ENCODE peak calls at places on chromosomes 5 and 9, in six cellular contexts. X is spleen; U is psoas muscle; B is CD8-positive, alpha-beta memory T cell; I is OCI-LY7; M is CD8-positive, alpha-beta T cell. W is an unnamed sample.

GRCh38 chr5:142803428-142804111 is 33.4 kb downstream of the ARHGAP26 start:
- DNase-seq in X (no peak), U (peak; percentile 62), B (no peak), I (no peak), M (no peak), W (no peak)

GRCh38 chr5:33470544-33470943 is 29.8 kb downstream of the TARS1 start:
- DNase-seq in X (no peak), U (no peak), B (no peak), I (peak; percentile 13), M (no peak), W (no peak)

GRCh38 chr5:50726475-50727148 is 60.2 kb downstream of the PARP8 start:
- DNase-seq in X (no peak), U (no peak), B (no peak), I (no peak), M (no peak), W (no peak)

GRCh38 chr5:78133423-78133822 is 161.1 kb downstream of the AP3B1 start:
- DNase-seq in X (no peak), U (no peak), B (no peak), I (no peak), M (no peak), W (no peak)

GRCh38 chr9:104682642-104683041 is 11.7 kb upstream of the OR13D1 start:
- DNase-seq in X (no peak), U (no peak), B (peak; percentile 3), I (peak; percentile 62), M (no peak), W (no peak)

GRCh38 chr9:97505845-97506244 is 4.4 kb downstream of the TMOD1 start:
- DNase-seq in X (no peak), U (no peak), B (no peak), I (no peak), M (peak; percentile 5), W (no peak)

GRCh38 chr9:91282292-91282691 is 79.4 kb downstream of the AUH start:
- DNase-seq in X (no peak), U (no peak), B (no peak), I (no peak), M (no peak), W (no peak)

GRCh38 chr5:128163991-128164390 is 80.4 kb downstream of the SLC12A2 start:
- DNase-seq in X (no peak), U (no peak), B (no peak), I (no peak), M (no peak), W (no peak)

GRCh38 chr5:38445374-38446028 is 110.9 kb downstream of the LIFR start:
- DNase-seq in X (no peak), U (peak; percentile 79), B (no peak), I (no peak), M (no peak), W (no peak)

GRCh38 chr5:76403963-76404693 is 1.0 kb downstream of the IQGAP2 start:
- DNase-seq in X (peak; percentile 90), U (peak; percentile 53), B (peak; percentile 79), I (peak; percentile 87), M (peak; percentile 84), W (peak; percentile 81)

GRCh38 chr9:71681708-71682268 is 86.5 kb downstream of the CEMIP2 start:
- DNase-seq in X (no peak), U (no peak), B (no peak), I (no peak), M (no peak), W (no peak)

GRCh38 chr5:168347786-168348414 is 56.5 kb downstream of the WWC1 start:
- DNase-seq in X (no peak), U (no peak), B (no peak), I (no peak), M (no peak), W (no peak)

GRCh38 chr9:80794197-80794596 is 895.1 kb downstream of the TLE1 start:
- DNase-seq in X (no peak), U (no peak), B (no peak), I (no peak), M (no peak), W (no peak)

GRCh38 chr5:124583469-124584350 is 162.7 kb downstream of the ZNF608 start:
- DNase-seq in X (no peak), U (no peak), B (no peak), I (peak; percentile 34), M (no peak), W (no peak)

GRCh38 chr9:134650431-134651190 is 9.0 kb downstream of the COL5A1 start:
- DNase-seq in X (peak; percentile 50), U (no peak), B (no peak), I (no peak), M (no peak), W (no peak)

GRCh38 chr9:121651295-121652036 is at the start of gene DAB2IP:
- DNase-seq in X (peak; percentile 72), U (peak; percentile 77), B (no peak), I (no peak), M (no peak), W (no peak)

GRCh38 chr9:105076729-105077128 is 148.8 kb upstream of the ABCA1 start:
- DNase-seq in X (no peak), U (no peak), B (no peak), I (no peak), M (no peak), W (no peak)

GRCh38 chr5:79020861-79021561 is 35.9 kb upstream of the ARSB start:
- DNase-seq in X (no peak), U (peak; percentile 59), B (peak; percentile 13), I (peak; percentile 60), M (no peak), W (peak; percentile 18)

GRCh38 chr9:4297151-4297794 is 2.6 kb downstream of the GLIS3 start:
- DNase-seq in X (peak; percentile 79), U (peak; percentile 81), B (peak; percentile 45), I (no peak), M (peak; percentile 68), W (peak; percentile 15)

DNA sequence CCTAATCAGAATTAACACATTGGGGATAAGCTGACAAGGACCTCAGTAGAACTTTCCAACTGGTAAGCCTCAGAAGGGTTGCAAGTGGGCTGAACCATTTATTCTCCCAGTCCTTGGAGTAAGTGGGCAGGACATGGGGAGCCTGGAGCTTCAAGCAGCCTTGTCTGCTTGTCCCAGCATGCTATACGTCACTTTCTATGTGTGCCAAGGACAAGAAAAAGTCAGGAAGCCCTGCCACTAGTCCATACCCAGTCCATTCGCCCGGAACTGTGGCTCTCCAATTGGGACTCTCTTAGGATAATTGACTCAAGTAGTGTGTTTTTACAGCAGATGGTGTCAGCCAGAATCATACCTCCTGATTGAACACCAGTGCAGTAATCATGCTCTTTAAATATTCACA is 62.6 kb upstream of the FRRS1L start:
- DNase-seq in X (no peak), U (no peak), B (no peak), I (no peak), M (no peak), W (no peak)
- H3K4me3 ChIP-seq in X (no peak overlapping the region), U (no peak overlapping the region), B (no peak overlapping the region), I (no peak overlapping the region), M (no peak overlapping the region), W (no peak overlapping the region)

GRCh38 chr9:85941966-85942912 is 1.3 kb downstream of the NAA35 start:
- DNase-seq in X (no peak), U (no peak), B (no peak), I (no peak), M (no peak), W (peak; percentile 6)
- H3K27ac ChIP-seq in X (peak overlapping the region; percentile 92), U (peak overlapping the region; percentile 93), B (peak overlapping the region; percentile 68), I (peak overlapping the region; percentile 35), M (peak overlapping the region; percentile 83), W (peak overlapping the region; percentile 87)

DNA sequence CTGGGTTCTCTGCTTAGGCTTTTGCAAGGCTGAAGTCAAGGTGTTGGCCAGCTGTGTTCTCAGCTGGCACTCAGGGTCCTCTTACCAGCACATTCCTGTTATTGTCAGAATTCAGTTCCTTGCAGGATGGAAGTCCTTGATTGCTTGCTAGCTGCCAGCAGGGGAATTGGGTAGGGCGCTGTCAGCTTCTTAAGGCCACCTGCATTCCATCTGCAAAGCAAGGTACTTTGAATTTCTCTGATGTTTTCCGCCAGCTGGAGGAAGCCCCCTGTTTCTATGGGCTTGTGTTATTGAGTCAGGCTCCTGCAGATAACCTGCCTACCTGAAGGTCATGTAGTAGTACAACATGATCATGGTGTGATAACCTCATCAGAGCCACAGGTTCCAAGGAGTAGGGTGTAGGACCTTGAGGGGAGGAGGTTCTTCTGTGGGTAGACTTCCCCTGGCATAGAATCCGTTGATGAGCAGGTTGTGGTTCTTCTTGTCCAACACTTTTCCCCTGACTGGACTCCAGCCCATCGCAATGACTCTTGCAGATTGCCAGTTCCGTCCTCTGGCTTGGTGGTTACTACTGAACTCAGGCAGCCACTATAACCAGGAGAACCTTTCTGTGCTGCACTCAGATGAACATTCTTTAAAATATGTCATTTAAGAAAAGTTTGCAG is 6.8 kb downstream of the TENT4A start:
- DNase-seq in X (no peak), U (no peak), B (no peak), I (peak; percentile 57), M (peak; percentile 42), W (no peak)
- H3K4me3 ChIP-seq in X (no peak overlapping the region), U (peak overlapping the region; percentile 16), B (no peak overlapping the region), I (peak overlapping the region; percentile 19), M (no peak overlapping the region), W (no peak overlapping the region)

GRCh38 chr9:114061292-114061691 is 16.8 kb downstream of the AMBP start:
- DNase-seq in X (peak; percentile 44), U (no peak), B (no peak), I (no peak), M (peak; percentile 39), W (no peak)

GRCh38 chr9:114060711-114061110 is 17.4 kb downstream of the AMBP start:
- DNase-seq in X (peak; percentile 47), U (no peak), B (no peak), I (no peak), M (peak; percentile 25), W (no peak)

GRCh38 chr9:114059047-114059803 is 18.9 kb downstream of the AMBP start:
- DNase-seq in X (peak; percentile 65), U (no peak), B (no peak), I (no peak), M (peak; percentile 17), W (no peak)

GRCh38 chr9:114058688-114059046 is 19.4 kb downstream of the AMBP start:
- DNase-seq in X (no peak), U (no peak), B (no peak), I (no peak), M (peak; percentile 34), W (no peak)

GRCh38 chr9:114060070-114060469 is 18.0 kb downstream of the AMBP start:
- DNase-seq in X (peak; percentile 57), U (no peak), B (no peak), I (no peak), M (peak; percentile 29), W (no peak)
- H3K27ac ChIP-seq in X (no peak overlapping the region), U (no peak overlapping the region), B (no peak overlapping the region), I (no peak overlapping the region), M (no peak overlapping the region), W (no peak overlapping the region)

DNA sequence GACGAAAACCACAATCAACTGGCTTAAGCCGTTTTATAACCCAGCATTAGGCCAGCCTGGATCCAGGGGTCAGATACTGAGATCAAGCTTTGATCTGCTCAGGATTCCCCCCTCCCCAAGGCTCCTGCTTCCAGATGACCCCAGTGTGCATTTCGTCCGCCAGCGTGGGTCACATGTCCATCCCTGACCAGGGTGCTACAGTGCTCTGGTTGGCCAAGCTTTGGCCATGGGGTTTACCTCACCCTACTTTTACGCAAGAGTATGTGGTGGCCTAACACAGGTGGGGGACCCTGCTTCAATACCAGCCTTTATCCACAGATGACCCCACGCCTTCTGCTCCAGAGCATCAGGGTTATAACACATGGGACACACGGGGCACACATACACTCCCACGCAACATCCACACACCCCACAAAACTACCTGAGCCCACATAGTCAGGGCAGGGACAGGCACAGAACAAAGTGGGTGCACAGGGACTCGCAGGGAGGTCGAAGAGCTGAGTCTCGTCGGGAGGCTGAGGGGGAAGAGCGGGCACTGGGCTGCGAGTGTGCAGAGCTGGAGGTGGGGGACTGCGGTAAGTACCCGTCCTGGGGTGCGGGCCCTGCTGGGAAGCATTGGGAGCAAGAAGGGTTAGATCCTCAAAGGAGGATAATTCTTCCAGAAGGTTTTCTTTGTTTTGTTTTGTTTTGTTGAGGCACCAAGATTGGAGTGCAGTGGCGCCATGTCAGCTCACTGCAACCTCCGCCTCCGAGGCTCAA is 5.0 kb upstream of the SQSTM1 start:
- DNase-seq in X (no peak), U (no peak), B (no peak), I (no peak), M (no peak), W (no peak)
- H3K4me3 ChIP-seq in X (no peak overlapping the region), U (no peak overlapping the region), B (no peak overlapping the region), I (no peak overlapping the region), M (no peak overlapping the region), W (no peak overlapping the region)